ENCODE peak calls at places on chromosomes 3 and 15, in eight cellular contexts. F, X, Y, Q, I, K, R and V are unnamed samples.

GRCh38 chr15:38532728-38533127 is 31.9 kb downstream of the RASGRP1 start:
- DNase-seq in F (no peak), X (no peak), Y (no peak), Q (no peak), I (no peak), K (no peak), R (no peak), V (no peak)

GRCh38 chr3:149967067-149967685 is 3.5 kb downstream of the PFN2 start:
- DNase-seq in F (peak; percentile 61), X (no peak), Y (no peak), Q (no peak), I (no peak), K (peak; percentile 75), R (peak; percentile 32), V (no peak)

GRCh38 chr15:94586099-94586498 is 354.7 kb downstream of the MCTP2 start:
- DNase-seq in F (no peak), X (no peak), Y (no peak), Q (no peak), I (no peak), K (no peak), R (peak; percentile 25), V (no peak)

GRCh38 chr3:27681249-27681748 is 40.8 kb downstream of the EOMES start:
- DNase-seq in F (peak; percentile 89), X (no peak), Y (peak; percentile 34), Q (peak; percentile 22), I (no peak), K (peak; percentile 89), R (peak; percentile 29), V (no peak)

GRCh38 chr3:184745526-184745925 is 33.7 kb upstream of the MAGEF1 start:
- DNase-seq in F (no peak), X (no peak), Y (no peak), Q (no peak), I (no peak), K (no peak), R (no peak), V (no peak)

GRCh38 chr3:50649451-50649931 is 25.2 kb upstream of the DOCK3 start:
- DNase-seq in F (no peak), X (no peak), Y (no peak), Q (no peak), I (no peak), K (no peak), R (no peak), V (no peak)

GRCh38 chr3:187112934-187113793 is 26.1 kb downstream of the RPL39L start:
- DNase-seq in F (peak; percentile 43), X (no peak), Y (no peak), Q (no peak), I (no peak), K (peak; percentile 65), R (no peak), V (no peak)

GRCh38 chr15:68385671-68386586 is 46.0 kb downstream of the ITGA11 start:
- DNase-seq in F (no peak), X (no peak), Y (no peak), Q (no peak), I (no peak), K (no peak), R (no peak), V (peak; percentile 47)

GRCh38 chr3:186002884-186003472 is 65.2 kb upstream of the TRA2B start:
- DNase-seq in F (peak; percentile 30), X (no peak), Y (no peak), Q (no peak), I (no peak), K (peak; percentile 31), R (no peak), V (no peak)

GRCh38 chr3:127056281-127056680 is 73.4 kb downstream of the PLXNA1 start:
- DNase-seq in F (no peak), X (no peak), Y (no peak), Q (no peak), I (no peak), K (no peak), R (no peak), V (no peak)

GRCh38 chr15:38874464-38874863 is 309.9 kb upstream of the RASGRP1 start:
- DNase-seq in F (peak; percentile 35), X (no peak), Y (no peak), Q (no peak), I (no peak), K (no peak), R (no peak), V (no peak)

GRCh38 chr15:89364341-89364740 is 29.7 kb upstream of the POLG start:
- DNase-seq in F (no peak), X (no peak), Y (no peak), Q (no peak), I (peak; percentile 29), K (no peak), R (no peak), V (no peak)

GRCh38 chr3:157913751-157914150 is 192.5 kb downstream of the SHOX2 start:
- DNase-seq in F (peak; percentile 54), X (no peak), Y (no peak), Q (no peak), I (no peak), K (peak; percentile 9), R (no peak), V (no peak)

GRCh38 chr3:114194750-114195149 is 15.9 kb upstream of the DRD3 start:
- DNase-seq in F (no peak), X (no peak), Y (no peak), Q (no peak), I (no peak), K (no peak), R (no peak), V (no peak)

GRCh38 chr15:73633991-73634495 is 854 bp upstream of the NPTN start:
- DNase-seq in F (peak; percentile 93), X (no peak), Y (no peak), Q (no peak), I (peak; percentile 44), K (peak; percentile 89), R (no peak), V (no peak)

GRCh38 chr15:62503451-62503850 is 338.4 kb upstream of the C2CD4B start:
- DNase-seq in F (peak; percentile 67), X (no peak), Y (no peak), Q (no peak), I (no peak), K (peak; percentile 79), R (no peak), V (no peak)

GRCh38 chr3:9279959-9280358 is 30.5 kb upstream of the SRGAP3 start:
- DNase-seq in F (peak; percentile 60), X (no peak), Y (peak; percentile 44), Q (no peak), I (no peak), K (no peak), R (no peak), V (no peak)

GRCh38 chr3:71087109-71088018 is 496.2 kb downstream of the FOXP1 start:
- DNase-seq in F (peak; percentile 56), X (no peak), Y (no peak), Q (no peak), I (no peak), K (peak; percentile 74), R (peak; percentile 80), V (no peak)

GRCh38 chr3:16697437-16698258 is 92.4 kb upstream of the DAZL start:
- DNase-seq in F (peak; percentile 48), X (no peak), Y (no peak), Q (no peak), I (no peak), K (peak; percentile 87), R (no peak), V (no peak)

GRCh38 chr3:195037017-195037373 is 234.0 kb downstream of the XXYLT1 start:
- DNase-seq in F (no peak), X (no peak), Y (no peak), Q (no peak), I (no peak), K (no peak), R (no peak), V (no peak)

GRCh38 chr3:195034101-195034500 is 236.9 kb downstream of the XXYLT1 start:
- DNase-seq in F (no peak), X (no peak), Y (no peak), Q (no peak), I (no peak), K (no peak), R (no peak), V (no peak)

GRCh38 chr3:195034541-195034940 is 236.4 kb downstream of the XXYLT1 start:
- DNase-seq in F (no peak), X (no peak), Y (no peak), Q (no peak), I (no peak), K (no peak), R (no peak), V (no peak)

GRCh38 chr3:195036203-195037016 is 234.5 kb downstream of the XXYLT1 start:
- DNase-seq in F (no peak), X (no peak), Y (no peak), Q (no peak), I (no peak), K (no peak), R (no peak), V (no peak)

DNA sequence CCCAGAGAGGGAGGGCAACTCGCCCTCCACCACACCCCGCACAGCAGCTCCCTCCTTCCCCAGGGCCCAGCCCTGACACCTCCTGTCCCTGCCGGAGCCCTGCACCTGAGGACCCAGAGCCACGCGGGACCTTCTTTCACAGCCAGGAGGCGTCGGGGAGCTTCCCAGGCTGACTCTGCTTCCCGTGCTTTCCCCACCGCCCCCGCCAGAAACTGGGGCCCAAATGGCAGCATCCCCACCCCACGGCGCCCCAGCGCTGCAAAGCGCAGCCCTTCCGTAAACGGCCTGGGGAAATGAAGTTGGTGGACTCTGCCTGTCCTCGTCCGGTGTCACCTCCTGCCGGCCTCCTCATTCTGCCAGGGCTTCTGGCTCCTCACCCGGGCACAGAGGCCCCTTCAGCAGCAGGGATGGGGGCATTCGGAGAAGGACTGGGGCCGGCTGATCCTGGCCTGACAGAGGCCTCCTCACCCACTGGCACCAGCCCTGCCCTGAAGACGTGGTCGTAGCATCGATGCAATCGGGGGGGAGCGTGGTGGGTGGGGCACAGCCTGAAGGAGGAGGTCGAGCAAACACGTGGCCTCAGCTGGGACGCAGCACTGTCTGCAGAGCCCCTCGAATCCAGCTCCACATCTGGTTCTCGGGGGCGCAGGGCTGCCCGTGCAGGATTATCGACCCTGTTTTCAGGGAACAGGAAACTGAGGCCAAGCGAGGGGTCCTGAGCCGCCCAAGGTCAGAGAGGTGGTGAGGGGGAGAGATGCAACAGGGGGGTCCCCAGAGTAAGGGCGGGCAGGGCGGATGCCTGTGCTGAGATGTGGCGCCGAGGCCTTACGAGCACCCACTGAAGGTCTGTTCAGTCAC is 235.4 kb downstream of the XXYLT1 start:
- DNase-seq in F (no peak), X (no peak), Y (no peak), Q (no peak), I (no peak), K (no peak), R (no peak), V (no peak)
- TF ChIP-seq CTCF in F (no peak), X (peak; percentile 31), Y (no peak), Q (peak; percentile 8), I (no peak), K (peak; percentile 19), R (peak; percentile 35), V (peak; percentile 29)

GRCh38 chr3:81005992-81006391 is 755.5 kb downstream of the GBE1 start:
- DNase-seq in F (no peak), X (no peak), Y (no peak), Q (no peak), I (no peak), K (no peak), R (no peak), V (no peak)
- TF ChIP-seq CTCF in F (no peak), X (peak; percentile 40), Y (peak; percentile 41), Q (no peak), I (no peak), K (no peak), R (no peak), V (peak; percentile 17)

GRCh38 chr15:81813215-81813614 is 232.6 kb downstream of the MEX3B start:
- DNase-seq in F (no peak), X (no peak), Y (no peak), Q (no peak), I (no peak), K (no peak), R (no peak), V (no peak)
- TF ChIP-seq CTCF in F (peak; percentile 15), X (peak; percentile 49), Y (peak; percentile 41), Q (peak; percentile 32), I (no peak), K (no peak), R (peak; percentile 29), V (peak; percentile 24)

GRCh38 chr3:139241783-139242182 is 102.0 kb upstream of the MRPS22 start:
- DNase-seq in F (no peak), X (no peak), Y (no peak), Q (no peak), I (no peak), K (no peak), R (no peak), V (no peak)
- TF ChIP-seq CTCF in F (peak; percentile 40), X (peak; percentile 23), Y (peak; percentile 26), Q (no peak), I (no peak), K (peak; percentile 20), R (no peak), V (peak; percentile 45)